ENCODE peak calls at places on chromosomes 2 and 18, in four cellular contexts. X, M, Z and D are unnamed samples.

GRCh38 chr2:223959688-223960087 is 2.4 kb downstream of the MRPL44 start:
- DNase-seq in Z (no peak), X (peak), M (no peak), D (no peak)

GRCh38 chr2:129396980-129397599 is 582.4 kb upstream of the RAB6C start:
- DNase-seq in M (no peak), Z (no peak), X (no peak), D (peak)

GRCh38 chr2:99278793-99279291 is 22.2 kb downstream of the LYG1 start:
- DNase-seq in X (no peak), M (no peak), Z (no peak), D (no peak)

GRCh38 chr2:105764059-105764458 is 19.3 kb downstream of the NCK2 start:
- DNase-seq in M (no peak), Z (no peak), X (no peak), D (no peak)

GRCh38 chr2:148552675-148553331 is 91.7 kb upstream of the EPC2 start:
- DNase-seq in Z (no peak), X (peak), M (no peak), D (peak)

GRCh38 chr18:14089781-14090180 is 42.5 kb downstream of the ZNF519 start:
- DNase-seq in M (no peak), Z (no peak), X (no peak), D (no peak)

GRCh38 chr2:19749507-19749836 is 152.3 kb downstream of the TTC32 start:
- DNase-seq in M (no peak), X (no peak), Z (no peak), D (no peak)

GRCh38 chr2:54657664-54658083 is 65.8 kb upstream of the EML6 start:
- DNase-seq in Z (peak), M (peak), X (peak), D (peak)

GRCh38 chr2:199928626-199929025 is 17.5 kb downstream of the C2orf69 start:
- DNase-seq in Z (no peak), X (no peak), M (no peak), D (no peak)

GRCh38 chr18:58847383-58848071 is 17.1 kb upstream of the ZNF532 start:
- DNase-seq in Z (peak), M (no peak), X (peak), D (no peak)

GRCh38 chr18:2903006-2903405 is 56.2 kb downstream of the EMILIN2 start:
- DNase-seq in M (no peak), Z (no peak), X (peak), D (no peak)

GRCh38 chr2:177187631-177188312 is 24.8 kb upstream of the HNRNPA3 start:
- DNase-seq in Z (no peak), X (no peak), M (no peak), D (no peak)

GRCh38 chr2:163266772-163267171 is 428.2 kb upstream of the KCNH7 start:
- DNase-seq in Z (no peak), X (no peak), M (no peak), D (no peak)

GRCh38 chr2:168835961-168836360 is 33.5 kb downstream of the NOSTRIN start:
- DNase-seq in X (no peak), Z (no peak), M (no peak), D (no peak)

GRCh38 chr2:120464448-120464931 is 118.6 kb downstream of the INHBB start:
- DNase-seq in X (no peak), Z (no peak), M (peak), D (no peak)

GRCh38 chr2:191217580-191217979 is 27.6 kb upstream of the MYO1B start:
- DNase-seq in X (no peak), M (no peak), Z (no peak), D (no peak)

GRCh38 chr2:18106841-18107240 is 228.4 kb downstream of the KCNS3 start:
- DNase-seq in M (no peak), X (no peak), Z (no peak), D (no peak)

GRCh38 chr2:22970284-22970975 is 414.5 kb upstream of the KLHL29 start:
- DNase-seq in Z (no peak), M (no peak), X (no peak), D (no peak)

GRCh38 chr2:104432972-104433371 is 420.9 kb upstream of the POU3F3 start:
- DNase-seq in M (no peak), Z (no peak), X (no peak), D (no peak)

GRCh38 chr2:190084704-190085103 is 22.2 kb upstream of the MSTN start:
- DNase-seq in M (no peak), Z (no peak), X (no peak), D (no peak)
- TF ChIP-seq CTCF in M (no peak), Z (peak), X (no peak), D (no peak)

GRCh38 chr18:23640023-23640422 is 22.7 kb downstream of the ANKRD29 start:
- DNase-seq in Z (no peak), X (no peak), M (no peak), D (no peak)
- TF ChIP-seq CTCF in Z (no peak), X (no peak), M (no peak), D (no peak)

DNA sequence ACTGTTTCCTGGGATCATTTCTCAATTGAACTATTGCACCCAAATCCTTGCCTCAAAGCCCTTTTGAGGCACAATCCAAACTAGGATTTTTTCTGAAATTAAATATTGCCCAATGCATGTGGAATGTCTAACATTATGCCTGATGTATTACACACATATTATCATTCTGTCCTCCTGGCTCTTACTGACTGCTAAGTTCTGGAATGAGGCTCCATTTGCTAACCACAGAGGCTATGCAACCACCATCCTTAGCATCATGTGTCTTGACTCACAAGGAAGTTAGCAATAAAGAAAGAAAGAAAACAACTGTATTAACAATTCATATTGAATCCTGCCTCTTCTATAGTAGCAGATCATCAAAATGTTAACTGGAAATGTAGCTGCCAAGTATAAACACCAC is 1142.7 kb downstream of the CNTNAP5 start:
- DNase-seq in X (no peak), Z (no peak), M (no peak), D (no peak)
- TF ChIP-seq CTCF in X (no peak), Z (no peak), M (no peak), D (no peak)

DNA sequence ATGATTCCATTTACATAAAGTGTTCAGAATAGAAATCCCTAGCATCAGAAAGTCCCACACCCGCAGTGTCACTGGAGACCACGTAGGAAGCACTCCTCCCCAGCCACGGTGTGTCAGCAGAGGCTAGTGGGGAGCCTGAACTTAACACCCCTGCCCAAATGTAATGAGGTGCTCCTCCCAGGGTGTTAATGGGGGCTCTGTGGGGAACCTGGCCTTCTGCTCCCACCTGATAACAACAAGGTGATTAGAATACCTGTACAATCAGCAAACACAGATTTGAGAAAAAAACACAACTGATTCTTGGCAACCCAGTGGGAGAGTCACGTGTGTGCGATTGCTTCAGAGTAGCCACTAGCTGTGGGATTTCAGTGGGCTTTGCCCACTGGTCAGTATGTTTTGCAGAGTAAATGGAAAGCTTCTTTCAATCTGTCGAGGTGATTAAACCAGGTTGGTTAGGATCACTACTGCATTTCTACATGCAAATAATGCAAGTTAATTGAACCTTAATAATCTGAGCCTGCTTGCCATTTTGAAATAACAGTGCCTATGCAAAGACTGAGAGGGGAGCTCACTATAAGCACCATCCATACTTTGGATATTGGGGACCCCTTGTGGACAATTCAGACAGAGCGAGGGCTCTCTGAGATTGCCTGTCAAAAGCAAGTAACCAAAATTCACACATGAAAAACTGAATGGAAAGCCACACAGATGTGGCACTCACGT is 20.6 kb upstream of the ATRAID start:
- DNase-seq in X (peak), Z (peak), M (no peak), D (peak)
- TF ChIP-seq CTCF in X (peak), Z (peak), M (peak), D (peak)

GRCh38 chr2:72027426-72028161 is 120.1 kb downstream of the CYP26B1 start:
- DNase-seq in M (no peak), X (no peak), Z (peak), D (no peak)
- TF ChIP-seq CTCF in M (no peak), X (no peak), Z (no peak), D (no peak)

DNA sequence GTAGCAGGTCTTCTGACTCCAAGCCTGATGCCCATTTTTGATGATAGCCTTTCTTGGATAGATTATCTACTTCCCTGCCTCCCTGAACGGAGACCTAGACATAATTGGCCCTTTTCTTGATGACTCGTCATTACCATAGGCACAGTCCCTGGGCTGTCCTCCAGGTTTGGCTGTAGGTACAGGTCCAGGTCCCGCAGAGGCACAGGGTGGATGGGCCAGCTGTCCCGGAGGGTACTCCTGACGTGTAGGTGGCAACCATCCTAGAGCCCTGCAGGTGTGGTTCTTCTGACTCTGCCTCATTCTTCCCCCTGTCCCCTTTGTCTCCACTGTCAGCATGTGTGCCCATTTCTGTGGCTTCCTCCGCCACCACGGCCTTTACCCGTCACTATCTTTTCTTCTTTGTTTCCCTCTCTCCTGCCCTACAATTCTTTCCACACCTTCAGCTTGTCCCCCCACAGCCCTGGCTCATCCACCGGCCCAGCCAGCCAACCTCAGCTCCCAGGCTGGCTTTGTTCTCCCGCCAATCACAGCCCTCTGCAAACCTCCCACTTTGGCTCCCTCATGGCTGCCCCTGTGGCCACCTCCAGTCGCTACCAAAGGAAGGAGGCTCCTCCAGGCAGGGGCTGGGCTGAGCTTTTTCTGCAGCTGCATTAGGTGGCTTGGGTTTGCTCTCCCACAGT is 102.8 kb downstream of the SMAD7 start:
- DNase-seq in Z (no peak), X (no peak), M (peak), D (no peak)
- TF ChIP-seq CTCF in Z (no peak), X (no peak), M (no peak), D (no peak)

DNA sequence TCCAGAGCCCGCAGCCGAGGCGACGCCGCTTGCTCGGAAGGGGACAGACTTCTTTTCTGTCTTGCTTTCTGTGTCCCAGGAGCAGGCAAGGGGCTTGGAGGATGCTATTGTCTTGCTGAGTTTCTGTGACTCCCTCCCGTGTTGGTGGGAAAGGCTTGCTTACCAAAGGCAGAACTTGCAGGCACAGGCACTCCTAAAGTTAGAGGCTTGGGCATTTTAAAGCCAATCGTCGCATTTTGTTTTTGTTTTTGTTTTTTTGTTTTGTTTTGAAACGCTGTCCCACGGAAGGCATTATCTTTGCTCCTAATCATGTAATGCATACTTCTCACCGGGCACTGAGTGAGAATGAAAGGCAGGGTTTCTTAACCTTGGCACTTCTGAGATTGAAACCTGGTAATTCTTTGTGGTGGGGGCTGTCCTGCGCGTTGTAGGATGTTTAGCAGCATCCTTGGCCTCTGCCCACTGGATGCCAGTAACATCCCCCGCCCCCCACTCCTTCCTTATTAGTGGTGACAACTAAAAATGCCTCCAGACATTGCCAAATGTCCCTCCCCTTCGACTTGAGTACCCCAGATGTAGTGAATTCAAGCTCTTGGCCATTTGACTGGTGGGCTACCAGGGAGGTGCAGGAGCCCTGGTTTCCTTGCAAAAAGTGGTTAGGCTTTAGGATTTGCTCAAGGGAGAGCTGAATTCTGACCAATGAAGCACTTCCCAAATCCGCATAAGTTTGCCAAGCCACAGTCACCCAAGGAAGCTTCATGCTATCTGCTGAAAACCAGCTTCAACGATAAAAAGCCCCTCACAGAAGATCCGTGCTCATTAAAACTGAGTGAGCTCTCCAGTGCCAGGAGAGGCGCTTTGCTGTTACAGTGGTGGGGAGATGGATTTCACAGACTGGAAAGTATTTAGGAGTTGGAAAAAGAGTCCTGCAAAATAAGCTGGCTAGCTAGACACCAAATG is 1.1 kb downstream of the ANTXR1 start:
- DNase-seq in M (no peak), X (peak), Z (no peak), D (peak)
- TF ChIP-seq CTCF in M (no peak), X (no peak), Z (no peak), D (no peak)

GRCh38 chr2:179354739-179355537 is 90.3 kb upstream of the SESTD1 start:
- DNase-seq in X (peak), Z (no peak), M (no peak), D (no peak)
- TF ChIP-seq CTCF in X (no peak), Z (peak), M (peak), D (peak)

GRCh38 chr2:74982581-74982980 is 24.1 kb downstream of the POLE4 start:
- DNase-seq in X (no peak), M (no peak), Z (no peak), D (no peak)
- TF ChIP-seq CTCF in X (no peak), M (no peak), Z (no peak), D (peak)